ENCODE peak calls at places on chromosomes 4 and X, in nine cellular contexts. A, X, S, H, G, K, P, T and W are unnamed samples.

GRCh38 chr4:113761682-113762060 is at the start of gene CAMK2D:
- DNase-seq in A (peak), X (peak), S (peak), H (peak), G (peak), K (peak), P (peak), T (peak), W (peak)

GRCh38 chr4:185209031-185209851 is at the start of gene SNX25:
- DNase-seq in A (peak), X (peak), S (peak), H (peak), G (peak), K (peak), P (peak), T (peak), W (peak)

GRCh38 chrX:111352424-111352823 is 59.6 kb downstream of the DCX start:
- DNase-seq in A (peak), X (no peak), S (no peak), H (no peak), G (no peak), K (peak), P (no peak), T (no peak), W (no peak)

GRCh38 chr4:41141910-41142309 is 72.4 kb downstream of the APBB2 start:
- DNase-seq in A (peak), X (no peak), S (no peak), H (no peak), G (no peak), K (peak), P (no peak), T (no peak), W (no peak)

GRCh38 chrX:130770615-130771014 is 132.4 kb downstream of the ENOX2 start:
- DNase-seq in A (peak), X (no peak), S (no peak), H (no peak), G (no peak), K (peak), P (no peak), T (no peak), W (no peak)

GRCh38 chr4:91924625-91925024 is 379.1 kb upstream of the GRID2 start:
- DNase-seq in A (no peak), X (peak), S (no peak), H (no peak), G (no peak), K (no peak), P (no peak), T (no peak), W (no peak)

GRCh38 chr4:28073860-28074555 is 1213.4 kb downstream of the STIM2 start:
- DNase-seq in A (no peak), X (no peak), S (no peak), H (peak), G (no peak), K (no peak), P (no peak), T (no peak), W (no peak)

GRCh38 chr4:128306992-128307581 is 19.5 kb upstream of the PGRMC2 start:
- DNase-seq in A (no peak), X (no peak), S (no peak), H (no peak), G (no peak), K (no peak), P (no peak), T (no peak), W (no peak)

GRCh38 chrX:152798945-152799344 is 29.5 kb upstream of the MAGEA6 start:
- DNase-seq in A (no peak), X (no peak), S (no peak), H (no peak), G (no peak), K (no peak), P (no peak), T (no peak), W (no peak)

GRCh38 chr4:88320780-88321373 is 36.5 kb upstream of the PPM1K start:
- DNase-seq in A (peak), X (no peak), S (no peak), H (peak), G (no peak), K (peak), P (peak), T (peak), W (no peak)

GRCh38 chr4:139301821-139302611 is at the start of gene NDUFC1:
- DNase-seq in A (peak), X (peak), S (peak), H (peak), G (no peak), K (peak), P (peak), T (peak), W (peak)

GRCh38 chrX:41381685-41382084 is 47.7 kb downstream of the DDX3X start:
- DNase-seq in A (peak), X (no peak), S (no peak), H (peak), G (no peak), K (peak), P (no peak), T (peak), W (no peak)

GRCh38 chr4:66032571-66032970 is 362.3 kb upstream of the EPHA5 start:
- DNase-seq in A (peak), X (no peak), S (no peak), H (no peak), G (no peak), K (no peak), P (no peak), T (no peak), W (no peak)

GRCh38 chrX:40411350-40412111 is 169.2 kb upstream of the ATP6AP2 start:
- DNase-seq in A (no peak), X (no peak), S (no peak), H (peak), G (no peak), K (no peak), P (no peak), T (no peak), W (no peak)

GRCh38 chr4:150581611-150582010 is 340 bp upstream of the MAB21L2 start:
- DNase-seq in A (peak), X (no peak), S (no peak), H (peak), G (peak), K (peak), P (no peak), T (no peak), W (no peak)

GRCh38 chr4:39320381-39321115 is 45.6 kb downstream of the RFC1 start:
- DNase-seq in A (peak), X (no peak), S (no peak), H (no peak), G (no peak), K (peak), P (no peak), T (peak), W (no peak)

GRCh38 chrX:68842781-68843581 is 14.2 kb downstream of the EFNB1 start:
- DNase-seq in A (no peak), X (no peak), S (no peak), H (peak), G (no peak), K (peak), P (no peak), T (no peak), W (no peak)

GRCh38 chr4:39407584-39407885 is 805 bp downstream of the KLB start:
- DNase-seq in A (no peak), X (no peak), S (no peak), H (no peak), G (no peak), K (no peak), P (no peak), T (no peak), W (no peak)

GRCh38 chrX:37995428-37995827 is 10.9 kb upstream of the SYTL5 start:
- DNase-seq in A (no peak), X (no peak), S (no peak), H (no peak), G (no peak), K (no peak), P (no peak), T (no peak), W (no peak)

GRCh38 chrX:47283015-47283771 is 50.4 kb downstream of the USP11 start:
- DNase-seq in A (peak), X (peak), S (peak), H (no peak), G (no peak), K (peak), P (no peak), T (peak), W (no peak)

GRCh38 chr4:20249333-20249732 is 2.4 kb upstream of the SLIT2 start:
- DNase-seq in A (peak), X (peak), S (no peak), H (no peak), G (no peak), K (peak), P (no peak), T (no peak), W (no peak)

GRCh38 chr4:155629183-155629825 is 37.3 kb upstream of the GUCY1A1 start:
- DNase-seq in A (no peak), X (no peak), S (no peak), H (no peak), G (no peak), K (peak), P (no peak), T (no peak), W (no peak)

GRCh38 chrX:17822351-17822750 is 38.7 kb downstream of the RAI2 start:
- DNase-seq in A (peak), X (no peak), S (no peak), H (no peak), G (no peak), K (no peak), P (no peak), T (no peak), W (no peak)

GRCh38 chr4:185726931-185727330 is 85.1 kb downstream of the SORBS2 start:
- DNase-seq in A (no peak), X (no peak), S (no peak), H (no peak), G (no peak), K (peak), P (no peak), T (no peak), W (no peak)

GRCh38 chr4:60682901-60683300 is 517.2 kb upstream of the ADGRL3 start:
- DNase-seq in A (peak), X (no peak), S (no peak), H (no peak), G (no peak), K (peak), P (no peak), T (no peak), W (no peak)

GRCh38 chr4:76192221-76192620 is 21.4 kb downstream of the SCARB2 start:
- DNase-seq in A (no peak), X (no peak), S (no peak), H (no peak), G (no peak), K (no peak), P (no peak), T (no peak), W (no peak)

GRCh38 chr4:22672519-22672918 is 20.2 kb upstream of the GBA3 start:
- DNase-seq in A (no peak), X (no peak), S (no peak), H (no peak), G (no peak), K (no peak), P (no peak), T (no peak), W (no peak)

GRCh38 chrX:66633541-66633940 is 5.3 kb downstream of the EDA2R start:
- DNase-seq in A (peak), X (no peak), S (no peak), H (no peak), G (no peak), K (peak), P (no peak), T (no peak), W (no peak)

GRCh38 chrX:148049441-148049840 is 68.3 kb downstream of the FMR1NB start:
- DNase-seq in A (peak), X (peak), S (peak), H (peak), G (peak), K (peak), P (no peak), T (peak), W (no peak)

GRCh38 chr4:2942532-2943363 is 20.5 kb downstream of the NOP14 start:
- DNase-seq in A (no peak), X (no peak), S (no peak), H (peak), G (no peak), K (no peak), P (no peak), T (no peak), W (no peak)